ENCODE peak calls at places on chromosomes 13 and 19, in five cellular contexts. G, Y, X, B and I are unnamed samples. For H3K36me3, the result is how much of the 10 kb centered on the place peaks cover.

GRCh38 chr13:42544246-42544915 is 29.6 kb upstream of the TNFSF11 start:
- DNase-seq in G (no peak), Y (no peak), X (no peak), B (no peak), I (no peak)

GRCh38 chr19:46385636-46386035 is 27.7 kb downstream of the CCDC8 start:
- DNase-seq in G (no peak), Y (no peak), X (no peak), B (no peak), I (no peak)

GRCh38 chr13:73531014-73531413 is 472.2 kb downstream of the KLF5 start:
- DNase-seq in G (no peak), Y (no peak), X (peak), B (peak), I (no peak)

GRCh38 chr13:49561064-49561410 is 24.3 kb downstream of the RCBTB1 start:
- DNase-seq in G (no peak), Y (no peak), X (no peak), B (no peak), I (no peak)

GRCh38 chr19:17830567-17831418 is 9.5 kb upstream of the INSL3 start:
- DNase-seq in G (no peak), Y (peak), X (peak), B (peak), I (no peak)

GRCh38 chr19:14449321-14449720 is 16.2 kb downstream of the PKN1 start:
- DNase-seq in G (no peak), Y (no peak), X (peak), B (no peak), I (no peak)

GRCh38 chr19:41626877-41627276 is at the start of gene CEACAM4:
- DNase-seq in G (peak), Y (no peak), X (no peak), B (peak), I (no peak)

GRCh38 chr13:81480634-81481033 is 1139.7 kb upstream of the SPRY2 start:
- DNase-seq in G (no peak), Y (no peak), X (no peak), B (no peak), I (no peak)

GRCh38 chr13:106155411-106155810 is 380.1 kb downstream of the EFNB2 start:
- DNase-seq in G (no peak), Y (no peak), X (peak), B (no peak), I (no peak)

GRCh38 chr13:106401081-106401480 is 134.4 kb downstream of the EFNB2 start:
- DNase-seq in G (no peak), Y (no peak), X (no peak), B (no peak), I (no peak)

GRCh38 chr19:40611096-40611495 is 9.9 kb downstream of the LTBP4 start:
- DNase-seq in G (no peak), Y (no peak), X (no peak), B (no peak), I (no peak)

GRCh38 chr19:55526216-55527196 is 10.4 kb downstream of the SBK2 start:
- DNase-seq in G (peak), Y (no peak), X (no peak), B (peak), I (no peak)

GRCh38 chr13:38821753-38822551 is 135.1 kb downstream of the FREM2 start:
- DNase-seq in G (no peak), Y (no peak), X (no peak), B (no peak), I (no peak)

GRCh38 chr13:94233401-94233800 is 246.1 kb downstream of the DCT start:
- DNase-seq in G (peak), Y (no peak), X (peak), B (no peak), I (no peak)

GRCh38 chr13:24220086-24220703 is 59.7 kb downstream of the SPATA13 start:
- DNase-seq in G (no peak), Y (peak), X (peak), B (no peak), I (peak)

GRCh38 chr19:55353803-55354697 is 469 bp downstream of the COX6B2 start:
- DNase-seq in G (peak), Y (peak), X (peak), B (no peak), I (no peak)

GRCh38 chr13:44397766-44398223 is 24.2 kb downstream of the SERP2 start:
- DNase-seq in G (no peak), Y (peak), X (no peak), B (no peak), I (no peak)

GRCh38 chr19:37218592-37218935 is 550 bp downstream of the ZNF383 start:
- DNase-seq in G (no peak), Y (no peak), X (peak), B (no peak), I (no peak)

GRCh38 chr13:38687246-38688229 is 661 bp downstream of the FREM2 start:
- DNase-seq in G (no peak), Y (peak), X (peak), B (peak), I (no peak)

GRCh38 chr13:99660101-99660500 is 158.8 kb downstream of the TM9SF2 start:
- DNase-seq in G (no peak), Y (peak), X (no peak), B (no peak), I (no peak)

GRCh38 chr19:18321729-18322091 is 1.2 kb downstream of the LSM4 start:
- DNase-seq in G (no peak), Y (no peak), X (no peak), B (no peak), I (no peak)

GRCh38 chr13:45332831-45333219 is 8.2 kb downstream of the TPT1 start:
- DNase-seq in G (no peak), Y (no peak), X (no peak), B (no peak), I (no peak)

GRCh38 chr19:44582581-44583265 is 30.6 kb upstream of the IGSF23 start:
- DNase-seq in G (no peak), Y (peak), X (peak), B (no peak), I (no peak)

GRCh38 chr19:55386515-55386947 is 799 bp downstream of the RPL28 start:
- DNase-seq in G (no peak), Y (no peak), X (peak), B (no peak), I (no peak)

GRCh38 chr13:75137911-75138571 is 343.9 kb downstream of the TBC1D4 start:
- DNase-seq in G (no peak), Y (no peak), X (no peak), B (no peak), I (no peak)

GRCh38 chr13:75135325-75135825 is 346.6 kb downstream of the TBC1D4 start:
- DNase-seq in G (no peak), Y (no peak), X (no peak), B (no peak), I (no peak)

GRCh38 chr13:75139291-75139690 is 342.7 kb downstream of the TBC1D4 start:
- DNase-seq in G (no peak), Y (no peak), X (no peak), B (no peak), I (no peak)

GRCh38 chr13:75132800-75133695 is 348.9 kb downstream of the TBC1D4 start:
- DNase-seq in G (no peak), Y (no peak), X (no peak), B (no peak), I (no peak)

GRCh38 chr13:75136151-75136550 is 345.8 kb downstream of the TBC1D4 start:
- DNase-seq in G (no peak), Y (no peak), X (no peak), B (no peak), I (no peak)
- H3K36me3 ChIP-seq in G (under half), Y (under half), X (under half), B (under half), I (under half)

GRCh38 chr13:33110386-33110712 is 94.1 kb downstream of the KL start:
- DNase-seq in G (no peak), Y (no peak), X (no peak), B (no peak), I (no peak)

GRCh38 chr13:33109801-33110200 is 93.6 kb downstream of the KL start:
- DNase-seq in G (no peak), Y (peak), X (no peak), B (no peak), I (no peak)

GRCh38 chr13:33108620-33109019 is 92.4 kb downstream of the KL start:
- DNase-seq in G (no peak), Y (no peak), X (no peak), B (no peak), I (no peak)

GRCh38 chr13:33110713-33111413 is 94.6 kb downstream of the KL start:
- DNase-seq in G (peak), Y (no peak), X (peak), B (no peak), I (no peak)

GRCh38 chr13:33109319-33109718 is 93.1 kb downstream of the KL start:
- DNase-seq in G (no peak), Y (no peak), X (no peak), B (no peak), I (no peak)
- H3K36me3 ChIP-seq in G (half or more), Y (under half), X (under half), B (half or more), I (under half)

DNA sequence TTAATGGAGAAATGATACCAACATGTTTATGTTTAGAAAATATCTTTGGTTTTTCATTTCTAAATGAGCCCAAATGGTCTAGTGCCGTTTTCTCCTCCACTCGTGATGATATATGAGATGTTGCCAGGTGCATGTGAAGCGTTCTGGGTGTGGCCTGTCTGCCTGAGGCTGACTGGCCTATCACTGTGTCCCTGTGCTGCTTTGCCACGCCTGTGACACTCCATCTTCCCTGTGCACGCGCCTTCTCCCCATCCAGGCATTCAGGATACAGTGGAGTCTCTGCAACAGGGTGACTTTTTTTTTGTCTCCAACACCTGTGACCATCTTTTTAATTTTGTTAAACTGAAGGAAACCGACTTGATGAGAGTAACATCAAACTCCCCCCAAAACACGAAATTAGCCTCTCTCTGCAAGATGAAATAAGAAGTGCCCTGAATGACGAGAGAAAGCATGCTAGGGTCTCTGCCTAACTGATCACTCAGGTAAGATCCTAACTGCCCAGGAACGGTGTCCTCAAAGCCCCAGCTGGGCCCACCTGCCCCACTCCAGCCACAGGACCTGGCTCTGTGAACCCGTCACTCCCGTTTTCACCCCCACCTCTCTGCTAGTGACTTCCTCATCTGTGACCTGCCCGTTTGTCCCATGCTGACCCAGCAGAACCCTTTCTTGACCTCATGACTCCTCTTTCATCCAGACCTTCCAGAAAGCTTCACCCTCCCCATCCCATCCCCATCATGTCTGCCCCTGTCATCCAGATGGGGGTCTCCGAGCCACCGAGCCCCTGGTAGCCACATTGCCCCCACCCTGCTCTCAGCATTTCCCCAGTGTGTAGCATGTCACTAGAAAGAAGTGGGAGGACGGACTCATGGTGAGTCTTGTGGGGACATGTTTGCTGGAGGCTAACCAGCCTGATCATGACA is 33.2 kb upstream of the TFDP1 start:
- DNase-seq in G (no peak), Y (no peak), X (no peak), B (no peak), I (no peak)
- H3K36me3 ChIP-seq in G (under half), Y (under half), X (under half), B (under half), I (under half)

GRCh38 chr19:808176-808741 is 11.0 kb downstream of the PTBP1 start:
- DNase-seq in G (no peak), Y (no peak), X (no peak), B (no peak), I (no peak)

GRCh38 chr19:805161-805561 is 7.9 kb downstream of the PTBP1 start:
- DNase-seq in G (no peak), Y (no peak), X (no peak), B (no peak), I (no peak)

GRCh38 chr19:805600-806550 is 8.6 kb downstream of the PTBP1 start:
- DNase-seq in G (no peak), Y (no peak), X (no peak), B (no peak), I (no peak)

GRCh38 chr19:806815-807421 is 9.7 kb downstream of the PTBP1 start:
- DNase-seq in G (no peak), Y (no peak), X (peak), B (no peak), I (no peak)

GRCh38 chr19:807627-808175 is 10.4 kb downstream of the PTBP1 start:
- DNase-seq in G (no peak), Y (no peak), X (no peak), B (no peak), I (no peak)
- H3K36me3 ChIP-seq in G (half or more), Y (under half), X (half or more), B (half or more), I (half or more)

DNA sequence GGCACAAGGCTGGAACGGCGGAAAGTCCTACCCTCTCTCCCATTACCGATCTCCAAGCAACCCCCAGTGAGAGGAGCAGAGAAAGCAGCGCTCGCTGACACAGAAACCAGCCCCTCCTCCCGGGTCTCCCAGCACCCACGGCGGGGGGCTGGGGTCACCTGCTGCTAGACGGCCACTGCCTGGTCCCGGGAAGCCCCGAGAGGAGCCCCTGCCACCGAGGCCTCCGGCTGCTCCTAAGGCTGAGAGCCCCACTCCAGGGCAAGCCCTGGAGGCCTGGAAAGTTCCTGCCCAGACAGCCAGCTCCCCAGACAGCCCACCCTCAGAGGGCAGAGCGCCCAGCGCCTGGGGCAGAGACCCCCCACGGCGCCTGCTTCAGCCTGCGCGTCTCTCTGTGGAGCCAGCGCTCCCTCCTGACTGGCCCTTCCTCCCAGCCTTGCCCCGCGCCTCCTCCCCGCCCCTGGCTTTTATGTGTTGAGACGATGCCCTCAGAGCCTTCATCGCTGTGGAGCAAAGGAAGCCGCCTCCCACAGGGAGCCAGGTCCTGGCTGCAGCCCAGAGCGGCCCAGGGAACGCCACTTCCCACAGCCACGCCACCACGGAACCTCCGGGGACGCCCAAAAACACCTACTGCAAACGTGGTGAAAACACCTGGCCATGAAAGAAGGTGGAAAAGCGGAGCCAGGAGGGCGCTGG is 51.1 kb downstream of the MLLT1 start:
- DNase-seq in G (no peak), Y (peak), X (no peak), B (peak), I (no peak)
- H3K36me3 ChIP-seq in G (under half), Y (under half), X (half or more), B (under half), I (under half)